ENCODE peak calls at places on chromosomes 6 and 20, in six cellular contexts. N is IMR-90, S is H1, D is H9, L is mesenchymal stem cell, C is neuronal stem cell. O is an unnamed sample.

GRCh38 chr6:112253505-112253841 is 894 bp downstream of the LAMA4 start:
- DNase-seq in N (no peak), S (no peak), D (no peak), L (peak), C (no peak), O (peak)

GRCh38 chr6:14209005-14209404 is 91.4 kb downstream of the CD83 start:
- DNase-seq in N (no peak), S (no peak), D (no peak), L (no peak), C (no peak), O (no peak)

GRCh38 chr20:7758436-7758835 is 181.8 kb downstream of the HAO1 start:
- DNase-seq in N (no peak), S (no peak), D (no peak), L (peak), C (no peak), O (no peak)

GRCh38 chr20:63380346-63380870 is 19.3 kb upstream of the CHRNA4 start:
- DNase-seq in N (no peak), S (no peak), D (no peak), L (no peak), C (no peak), O (no peak)

GRCh38 chr6:83518946-83519489 is 6.7 kb downstream of the PRSS35 start:
- DNase-seq in N (peak), S (no peak), D (no peak), L (peak), C (no peak), O (peak)

GRCh38 chr6:111258615-111259088 is 171.3 kb downstream of the SLC16A10 start:
- DNase-seq in N (no peak), S (no peak), D (no peak), L (no peak), C (no peak), O (no peak)

GRCh38 chr6:128882991-128883571 is at the start of gene LAMA2:
- DNase-seq in N (peak), S (peak), D (peak), L (peak), C (peak), O (peak)

GRCh38 chr20:40807094-40807623 is 118.1 kb upstream of the MAFB start:
- DNase-seq in N (no peak), S (no peak), D (peak), L (no peak), C (no peak), O (no peak)

GRCh38 chr20:10131612-10132345 is 86.9 kb upstream of the SNAP25 start:
- DNase-seq in N (peak), S (peak), D (peak), L (no peak), C (no peak), O (no peak)

GRCh38 chr6:11869656-11870340 is 91.2 kb upstream of the ADTRP start:
- DNase-seq in N (peak), S (no peak), D (no peak), L (no peak), C (no peak), O (no peak)

GRCh38 chr6:133951881-133952814 is 876 bp upstream of the TBPL1 start:
- DNase-seq in N (peak), S (no peak), D (peak), L (peak), C (peak), O (peak)

DNA sequence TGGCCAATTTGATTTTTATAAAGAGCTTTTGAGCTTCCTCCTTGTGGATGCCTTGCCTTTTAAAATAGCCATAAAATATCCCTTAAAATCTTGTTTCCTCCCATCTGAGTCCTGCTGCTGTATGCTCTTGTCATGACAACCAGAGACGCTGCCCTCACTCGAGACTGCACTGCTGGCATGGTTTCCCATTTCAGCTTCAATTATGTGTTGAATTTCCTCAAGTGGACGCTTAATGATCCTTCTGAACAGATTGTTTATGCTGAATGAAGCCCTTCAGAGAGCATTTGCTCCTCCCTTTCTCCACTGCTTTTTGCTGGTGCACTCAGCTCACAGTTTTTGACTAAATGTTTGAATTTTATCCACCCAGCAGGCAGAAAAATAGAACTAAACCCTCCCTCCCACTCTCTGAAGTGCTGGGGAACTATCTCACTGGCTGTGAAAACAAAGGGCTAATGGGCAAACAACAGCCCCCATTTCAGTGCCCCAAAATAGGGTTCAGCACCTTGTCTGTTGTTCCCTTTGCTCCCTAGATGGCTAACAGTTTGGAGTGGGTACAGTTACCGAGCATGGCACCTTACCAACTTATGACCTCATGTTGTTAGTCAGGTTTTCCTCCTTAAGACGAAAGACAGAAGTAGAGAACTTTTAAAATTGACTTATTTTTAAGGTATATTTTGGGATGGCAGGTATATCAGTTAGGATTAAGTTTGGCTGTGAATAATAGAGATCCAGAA is 45.5 kb upstream of the RNF8 start:
- DNase-seq in N (peak), S (no peak), D (no peak), L (peak), C (no peak), O (no peak)
- H2BK15ac ChIP-seq in N (no peak), S (no peak), D (no peak), L (no peak), C (no peak), O (no peak)

GRCh38 chr6:22029169-22029568 is 267.7 kb downstream of the PRL start:
- DNase-seq in N (peak), S (no peak), D (no peak), L (no peak), C (no peak), O (no peak)

GRCh38 chr6:22025468-22026159 is 271.2 kb downstream of the PRL start:
- DNase-seq in N (peak), S (peak), D (peak), L (peak), C (peak), O (peak)

GRCh38 chr6:22026160-22026678 is 270.6 kb downstream of the PRL start:
- DNase-seq in N (no peak), S (no peak), D (no peak), L (no peak), C (no peak), O (no peak)

GRCh38 chr6:22028403-22028802 is 268.4 kb downstream of the PRL start:
- DNase-seq in N (no peak), S (no peak), D (no peak), L (no peak), C (no peak), O (no peak)

DNA sequence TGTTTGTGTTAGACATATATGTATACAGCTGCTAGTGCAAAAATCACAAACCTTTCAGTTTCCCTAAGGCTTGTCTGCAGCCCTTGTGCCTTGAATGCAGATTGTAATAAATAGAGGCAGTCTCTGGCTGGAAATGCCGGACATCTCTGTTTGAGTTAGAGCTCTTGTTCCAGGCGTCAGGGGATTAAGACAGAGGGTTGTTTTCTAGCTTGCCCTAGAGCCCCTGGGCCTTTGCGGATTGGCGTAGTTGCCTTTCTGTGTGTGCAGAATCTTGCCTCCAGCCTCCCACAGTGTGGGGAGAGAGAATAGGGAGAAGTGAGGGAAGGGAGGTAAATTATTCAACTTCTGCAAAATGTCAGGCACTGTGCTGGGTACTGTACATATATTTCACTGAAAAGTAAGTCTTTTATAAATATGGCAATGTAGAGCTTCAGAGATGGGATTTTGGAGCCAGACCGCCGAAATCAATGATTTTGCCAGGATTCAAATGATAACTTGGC is 269.6 kb downstream of the PRL start:
- DNase-seq in N (no peak), S (no peak), D (no peak), L (no peak), C (peak), O (no peak)
- H3K4ac ChIP-seq in N (peak), S (no peak), D (no peak), L (no peak), C (no peak), O (peak)

DNA sequence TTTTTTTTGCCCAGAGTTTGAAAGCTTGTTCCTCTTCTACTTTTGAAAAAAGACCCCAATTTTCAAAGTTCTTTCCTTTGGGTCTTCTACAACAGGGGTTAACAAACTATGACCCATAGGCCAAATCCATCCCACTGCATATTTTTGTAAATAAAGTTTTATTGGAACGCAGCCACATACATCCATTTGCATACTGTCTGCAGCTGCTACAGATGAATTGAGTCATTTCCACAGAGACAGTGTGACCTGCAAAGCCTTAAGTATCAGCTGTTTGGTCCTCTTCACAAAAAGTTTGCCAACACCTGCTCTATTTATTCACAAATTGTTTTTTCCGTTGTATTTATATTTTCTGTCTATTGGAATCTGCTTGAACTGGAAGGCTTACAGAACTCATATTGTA is 189.2 kb downstream of the TBC1D7 start:
- DNase-seq in N (no peak), S (no peak), D (no peak), L (no peak), C (no peak), O (no peak)
- H2AK5ac ChIP-seq in N (no peak), S (no peak), D (no peak), L (no peak), C (no peak), O (no peak)

GRCh38 chr20:36199293-36200257 is 36.7 kb upstream of the AAR2 start:
- DNase-seq in N (peak), S (peak), D (peak), L (peak), C (peak), O (peak)

GRCh38 chr20:36203861-36204260 is 32.4 kb upstream of the AAR2 start:
- DNase-seq in N (no peak), S (no peak), D (no peak), L (no peak), C (no peak), O (no peak)

GRCh38 chr20:36205026-36205425 is 31.3 kb upstream of the AAR2 start:
- DNase-seq in N (no peak), S (no peak), D (no peak), L (no peak), C (no peak), O (no peak)

GRCh38 chr20:36202891-36203338 is 33.4 kb upstream of the AAR2 start:
- DNase-seq in N (peak), S (peak), D (peak), L (peak), C (peak), O (peak)

DNA sequence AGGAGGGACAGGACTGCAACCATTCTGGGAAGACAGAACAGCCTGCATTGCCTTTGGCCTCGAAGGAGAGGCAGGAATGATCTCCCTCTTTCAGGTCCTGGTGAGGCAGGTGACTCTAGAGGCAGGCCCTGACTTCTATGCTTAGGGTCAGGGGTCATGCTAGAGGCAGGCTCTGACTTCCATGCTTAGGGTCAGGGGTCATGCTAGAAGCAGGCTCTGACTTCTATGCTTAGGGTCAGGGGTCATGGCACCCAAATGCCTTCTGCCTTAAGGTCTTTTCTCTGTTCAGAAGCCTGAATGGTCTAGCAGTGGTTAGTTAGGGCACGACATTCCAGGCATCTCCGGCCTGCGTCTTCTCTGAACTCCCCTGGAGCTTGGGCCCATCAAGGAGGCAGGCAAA is 35.1 kb upstream of the AAR2 start:
- DNase-seq in N (no peak), S (no peak), D (no peak), L (no peak), C (no peak), O (no peak)
- H2BK15ac ChIP-seq in N (no peak), S (no peak), D (no peak), L (no peak), C (no peak), O (no peak)

DNA sequence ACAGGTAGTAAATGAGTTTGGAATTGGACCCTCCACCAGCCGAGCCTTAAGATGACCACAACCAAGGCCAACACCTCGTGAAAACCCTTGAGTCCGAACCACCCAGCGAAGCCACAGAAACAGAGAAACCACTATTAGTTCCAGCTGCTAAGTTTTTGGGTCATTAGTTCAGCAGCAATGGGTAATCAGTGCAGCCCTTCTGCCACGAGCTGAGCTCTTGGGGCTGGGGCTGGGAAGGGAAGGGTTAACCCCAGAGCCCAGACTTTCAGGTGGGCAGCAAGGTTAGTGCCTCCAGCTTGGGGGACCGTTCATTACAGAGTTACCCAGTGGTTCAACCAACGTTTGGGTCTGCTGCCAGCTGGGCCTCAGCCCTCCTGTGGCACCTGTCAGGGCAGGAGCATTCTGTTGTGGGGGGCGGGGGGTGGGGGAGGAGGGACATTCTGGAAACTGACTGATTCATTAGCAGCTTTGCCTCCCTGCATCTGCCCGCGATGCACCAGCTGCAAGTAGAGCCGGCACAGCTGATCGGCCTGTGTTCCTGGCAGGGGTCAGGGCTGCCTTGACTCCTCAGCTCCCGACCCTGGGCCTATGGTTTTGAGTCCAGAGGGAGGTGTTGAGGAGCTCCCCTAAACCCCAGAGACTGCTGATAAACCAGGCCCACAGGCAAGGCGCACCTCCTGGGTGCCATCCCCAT is 52.7 kb downstream of the TGM2 start:
- DNase-seq in N (no peak), S (no peak), D (no peak), L (no peak), C (no peak), O (no peak)
- H3K4ac ChIP-seq in N (peak), S (no peak), D (no peak), L (peak), C (no peak), O (no peak)

GRCh38 chr20:18566892-18567738 is at the start of gene SMIM26:
- DNase-seq in N (peak), S (peak), D (peak), L (peak), C (peak), O (peak)
- H2AK5ac ChIP-seq in N (peak), S (no peak), D (no peak), L (no peak), C (no peak), O (no peak)

O was measured in mesendoderm.